ENCODE peak calls at places on chromosomes 5 and 9, in five cellular contexts. M, Z, P, E and U are unnamed samples.

GRCh38 chr5:126508962-126509279 is 85.7 kb downstream of the GRAMD2B start:
- DNase-seq in M (no peak), Z (no peak), P (no peak), E (no peak), U (peak; percentile 58)

GRCh38 chr5:142841511-142842255 is 71.5 kb downstream of the ARHGAP26 start:
- DNase-seq in M (peak; percentile 88), Z (peak; percentile 91), P (no peak), E (no peak), U (no peak)

GRCh38 chr9:134983094-134983493 is 65.4 kb upstream of the FCN1 start:
- DNase-seq in M (no peak), Z (peak; percentile 57), P (no peak), E (no peak), U (no peak)

GRCh38 chr5:29795253-29795652 is 1398.2 kb upstream of the CDH6 start:
- DNase-seq in M (no peak), Z (no peak), P (no peak), E (no peak), U (no peak)

GRCh38 chr9:88577736-88578485 is 42.9 kb downstream of the NXNL2 start:
- DNase-seq in M (peak; percentile 69), Z (no peak), P (no peak), E (peak; percentile 9), U (no peak)

GRCh38 chr5:131096774-131097695 is 68.0 kb downstream of the HINT1 start:
- DNase-seq in M (no peak), Z (no peak), P (no peak), E (peak; percentile 11), U (no peak)

GRCh38 chr9:85061969-85062368 is 392.4 kb downstream of the NTRK2 start:
- DNase-seq in M (no peak), Z (no peak), P (no peak), E (no peak), U (no peak)

GRCh38 chr5:135208555-135209494 is 174.8 kb upstream of the PITX1 start:
- DNase-seq in M (peak; percentile 87), Z (peak; percentile 92), P (peak; percentile 56), E (peak; percentile 74), U (peak; percentile 90)

GRCh38 chr5:14305045-14305444 is 161.9 kb downstream of the TRIO start:
- DNase-seq in M (no peak), Z (no peak), P (peak; percentile 58), E (peak; percentile 80), U (peak; percentile 81)

GRCh38 chr5:132439521-132440206 is 50.9 kb downstream of the IRF1 start:
- DNase-seq in M (no peak), Z (peak; percentile 88), P (no peak), E (peak; percentile 88), U (peak; percentile 89)

GRCh38 chr5:145855842-145856267 is 17.0 kb downstream of the GRXCR2 start:
- DNase-seq in M (no peak), Z (no peak), P (no peak), E (peak; percentile 13), U (no peak)

GRCh38 chr5:18119156-18119785 is 485.0 kb downstream of the TAF11L14 start:
- DNase-seq in M (no peak), Z (no peak), P (no peak), E (no peak), U (no peak)

GRCh38 chr9:135902655-135903357 is 4.5 kb downstream of the CAMSAP1 start:
- DNase-seq in M (no peak), Z (no peak), P (no peak), E (peak; percentile 64), U (no peak)

GRCh38 chr5:1323803-1324173 is 21.1 kb downstream of the CLPTM1L start:
- DNase-seq in M (peak; percentile 61), Z (peak; percentile 29), P (no peak), E (no peak), U (no peak)

GRCh38 chr9:89080193-89080592 is 88.9 kb downstream of the S1PR3 start:
- DNase-seq in M (no peak), Z (peak; percentile 69), P (no peak), E (no peak), U (no peak)

GRCh38 chr9:110261631-110262030 is 5.3 kb upstream of the TXN start:
- DNase-seq in M (no peak), Z (no peak), P (no peak), E (no peak), U (no peak)

GRCh38 chr5:17223375-17224185 is 6.1 kb downstream of the BASP1 start:
- DNase-seq in M (no peak), Z (no peak), P (no peak), E (no peak), U (no peak)

GRCh38 chr9:113519401-113520108 is 56.0 kb downstream of the RGS3 start:
- DNase-seq in M (no peak), Z (no peak), P (no peak), E (peak; percentile 33), U (peak; percentile 38)

GRCh38 chr9:72828281-72828731 is 124.5 kb downstream of the ALDH1A1 start:
- DNase-seq in M (no peak), Z (no peak), P (peak; percentile 98), E (peak; percentile 90), U (peak; percentile 78)

GRCh38 chr5:158928405-158928804 is 171.3 kb downstream of the EBF1 start:
- DNase-seq in M (no peak), Z (no peak), P (no peak), E (no peak), U (no peak)

GRCh38 chr5:93620487-93621339 is 37.7 kb downstream of the NR2F1 start:
- DNase-seq in M (no peak), Z (peak; percentile 74), P (no peak), E (peak; percentile 67), U (peak; percentile 72)

GRCh38 chr5:109347252-109347888 is 62.4 kb downstream of the PJA2 start:
- DNase-seq in M (no peak), Z (no peak), P (no peak), E (no peak), U (no peak)

GRCh38 chr5:165457854-165458481 is 1952.5 kb downstream of the MAT2B start:
- DNase-seq in M (no peak), Z (no peak), P (peak; percentile 22), E (peak; percentile 33), U (peak; percentile 79)

GRCh38 chr5:147801461-147801860 is 18.9 kb upstream of the JAKMIP2 start:
- DNase-seq in M (no peak), Z (no peak), P (no peak), E (no peak), U (no peak)

GRCh38 chr9:15249042-15249818 is 57.8 kb downstream of the TTC39B start:
- DNase-seq in M (no peak), Z (no peak), P (no peak), E (no peak), U (no peak)

GRCh38 chr9:37970301-37971106 is 66.6 kb upstream of the SLC25A51 start:
- DNase-seq in M (no peak), Z (no peak), P (no peak), E (no peak), U (no peak)

GRCh38 chr9:37971107-37971459 is 67.2 kb upstream of the SLC25A51 start:
- DNase-seq in M (no peak), Z (no peak), P (no peak), E (peak; percentile 48), U (no peak)

GRCh38 chr9:37974506-37975173 is 70.7 kb upstream of the SLC25A51 start:
- DNase-seq in M (no peak), Z (no peak), P (no peak), E (no peak), U (no peak)

GRCh38 chr9:37971691-37972090 is 67.8 kb upstream of the SLC25A51 start:
- DNase-seq in M (no peak), Z (no peak), P (no peak), E (peak; percentile 86), U (no peak)

GRCh38 chr9:37972346-37972745 is 68.4 kb upstream of the SLC25A51 start:
- DNase-seq in M (no peak), Z (peak; percentile 58), P (peak; percentile 52), E (peak; percentile 20), U (peak; percentile 21)
- TF ChIP-seq CTCF in M (no peak), Z (no peak), P (peak; percentile 51), E (peak; percentile 19), U (no peak)

DNA sequence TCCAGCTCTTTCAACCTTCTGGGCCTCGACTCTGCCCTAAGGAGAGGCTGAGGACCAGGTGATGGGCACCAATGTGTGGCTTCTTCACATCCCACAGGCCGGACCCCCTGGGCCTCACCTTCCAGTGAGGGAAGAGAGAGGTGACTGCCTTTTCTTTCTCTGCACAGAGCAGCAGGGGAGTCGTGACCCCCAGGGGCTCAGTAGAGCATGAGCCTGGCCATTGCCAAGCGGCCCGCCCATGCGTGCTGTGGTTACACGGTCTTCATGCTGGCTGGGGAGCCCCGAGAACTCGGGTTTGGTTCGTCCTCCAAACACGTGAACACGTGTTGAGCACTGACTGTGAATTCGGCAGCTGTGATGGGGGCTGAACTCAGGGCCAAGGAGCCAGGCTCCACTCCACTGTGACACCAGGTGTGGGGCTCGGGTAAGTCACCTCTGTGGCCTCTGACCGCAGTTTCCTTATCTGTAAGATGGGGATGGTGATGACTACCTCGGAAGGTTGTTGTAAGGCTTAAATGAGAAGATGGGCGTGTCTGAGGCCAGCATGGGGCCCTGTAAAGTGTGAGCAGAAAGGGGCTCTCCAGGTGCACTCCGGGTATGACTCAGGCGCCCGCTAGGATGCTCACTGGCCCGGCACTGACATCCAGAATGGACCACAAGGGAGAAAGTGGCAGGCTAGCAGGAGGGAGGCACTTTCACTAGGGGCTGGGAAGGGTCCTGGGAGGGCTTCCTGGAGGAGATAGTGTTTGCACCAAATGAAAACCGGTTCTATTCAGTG is 13.4 kb upstream of the GRHPR start:
- DNase-seq in M (no peak), Z (no peak), P (no peak), E (no peak), U (no peak)
- TF ChIP-seq CTCF in M (no peak), Z (no peak), P (no peak), E (no peak), U (no peak)

GRCh38 chr9:102631559-102631958 is 363.6 kb upstream of the CYLC2 start:
- DNase-seq in M (no peak), Z (no peak), P (no peak), E (peak; percentile 11), U (peak; percentile 35)
- TF ChIP-seq CTCF in M (no peak), Z (no peak), P (peak; percentile 41), E (peak; percentile 34), U (peak; percentile 35)

GRCh38 chr5:171845857-171846785 is 60.5 kb downstream of the SMIM23 start:
- DNase-seq in M (no peak), Z (no peak), P (no peak), E (no peak), U (peak; percentile 55)
- TF ChIP-seq CTCF in M (no peak), Z (no peak), P (no peak), E (peak; percentile 4), U (peak; percentile 1)

GRCh38 chr9:107299437-107299836 is 16.4 kb downstream of the RAD23B start:
- DNase-seq in M (no peak), Z (no peak), P (no peak), E (no peak), U (no peak)
- TF ChIP-seq CTCF in M (no peak), Z (no peak), P (peak; percentile 21), E (peak; percentile 21), U (peak; percentile 23)

GRCh38 chr5:45796959-45797553 is 100.9 kb upstream of the HCN1 start:
- DNase-seq in M (no peak), Z (no peak), P (no peak), E (no peak), U (no peak)
- TF ChIP-seq CTCF in M (no peak), Z (no peak), P (peak; percentile 29), E (peak; percentile 12), U (peak; percentile 38)

DNA sequence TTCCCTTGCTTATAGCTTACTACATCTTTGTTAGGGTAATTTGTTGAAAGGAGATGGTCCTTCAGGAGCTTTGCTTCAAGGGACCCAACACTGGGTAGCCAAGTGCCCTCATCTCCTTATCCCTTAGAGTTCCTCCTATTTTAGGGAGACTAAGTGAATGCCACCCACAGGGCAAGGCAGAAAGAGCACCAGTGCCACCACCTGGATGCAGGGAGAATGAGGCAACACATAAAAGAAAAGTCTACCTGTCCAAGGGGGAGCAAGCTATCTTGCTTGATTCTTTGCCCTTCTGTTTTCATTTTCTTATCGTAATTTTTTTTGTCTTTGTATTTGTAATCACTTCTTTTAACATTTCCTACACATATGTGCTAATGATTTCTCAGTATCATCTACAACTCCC is 205.5 kb downstream of the NPR3 start:
- DNase-seq in M (no peak), Z (peak; percentile 65), P (no peak), E (peak; percentile 41), U (peak; percentile 66)
- TF ChIP-seq CTCF in M (peak; percentile 21), Z (peak; percentile 69), P (peak; percentile 67), E (peak; percentile 51), U (peak; percentile 64)